ENCODE peak calls at places on chromosomes 3 and 15, in seven cellular contexts. F, W, J, K, G, O and U are unnamed samples.

GRCh38 chr15:22979069-22979698 is 984 bp downstream of the CYFIP1 start:
- DNase-seq in F (peak; percentile 50), W (no peak), J (peak; percentile 43), K (peak; percentile 54), G (peak; percentile 19), O (no peak), U (peak; percentile 80)

GRCh38 chr3:146594843-146595482 is 10.2 kb downstream of the PLSCR5 start:
- DNase-seq in F (no peak), W (no peak), J (peak; percentile 21), K (no peak), G (no peak), O (no peak), U (no peak)

GRCh38 chr15:57235865-57236264 is 140.4 kb upstream of the CGNL1 start:
- DNase-seq in F (no peak), W (no peak), J (peak; percentile 77), K (no peak), G (no peak), O (no peak), U (peak; percentile 63)

GRCh38 chr3:25855281-25855680 is 65.4 kb downstream of the OXSM start:
- DNase-seq in F (no peak), W (no peak), J (no peak), K (no peak), G (no peak), O (no peak), U (no peak)

GRCh38 chr3:4036046-4036445 is 236.8 kb downstream of the LRRN1 start:
- DNase-seq in F (no peak), W (no peak), J (no peak), K (no peak), G (no peak), O (no peak), U (no peak)

GRCh38 chr3:36993326-36994283 is at the start of gene MLH1:
- DNase-seq in F (peak; percentile 99), W (peak; percentile 88), J (peak; percentile 89), K (peak; percentile 98), G (peak; percentile 94), O (peak; percentile 98), U (peak; percentile 96)

GRCh38 chr15:96274087-96274440 is 56.4 kb upstream of the NR2F2 start:
- DNase-seq in F (no peak), W (no peak), J (no peak), K (no peak), G (no peak), O (no peak), U (no peak)

GRCh38 chr15:92634046-92634445 is 21.5 kb downstream of the FAM174B start:
- DNase-seq in F (no peak), W (no peak), J (no peak), K (no peak), G (no peak), O (no peak), U (no peak)

GRCh38 chr3:14141144-14141543 is 16.3 kb downstream of the TMEM43 start:
- DNase-seq in F (no peak), W (no peak), J (no peak), K (no peak), G (no peak), O (no peak), U (no peak)

GRCh38 chr3:141112686-141113255 is 61.6 kb downstream of the SPSB4 start:
- DNase-seq in F (no peak), W (no peak), J (no peak), K (no peak), G (no peak), O (no peak), U (no peak)

GRCh38 chr3:71103430-71103881 is 480.1 kb downstream of the FOXP1 start:
- DNase-seq in F (no peak), W (no peak), J (peak; percentile 75), K (peak; percentile 70), G (no peak), O (no peak), U (peak; percentile 95)

GRCh38 chr3:177615015-177615414 is 417.7 kb upstream of the TBL1XR1 start:
- DNase-seq in F (no peak), W (no peak), J (peak; percentile 79), K (peak; percentile 81), G (no peak), O (no peak), U (peak; percentile 88)

GRCh38 chr3:11390411-11391171 is 118.4 kb downstream of the ATG7 start:
- DNase-seq in F (no peak), W (no peak), J (no peak), K (no peak), G (no peak), O (no peak), U (no peak)

GRCh38 chr3:791442-791841 is 301.4 kb upstream of the CNTN6 start:
- DNase-seq in F (no peak), W (no peak), J (no peak), K (no peak), G (no peak), O (no peak), U (no peak)